ENCODE peak calls at places on chromosomes 4 and X, in ten cellular contexts. E is activated T-helper 1 cell treated with Interleukin-2 at 50 U/mL for 16 hours, P is HEK293T, Q is IMR-90, G is heart right ventricle, Z is dermis blood vessel endothelial cell, A is NCI-H446, B is LHCN-M2, F is KBM-7, T is AG08395. I is an unnamed sample.

GRCh38 chr4:152999376-153000067 is 63.4 kb downstream of the FHDC1 start:
- DNase-seq in E (no peak), P (no peak), Q (no peak), G (no peak), Z (no peak), A (peak; percentile 81), B (no peak), F (no peak), T (no peak), I (no peak)

GRCh38 chrX:37060999-37061398 is 52.8 kb downstream of the FAM47C start:
- DNase-seq in E (no peak), P (peak; percentile 31), Q (peak; percentile 41), G (no peak), Z (peak; percentile 61), A (peak; percentile 52), B (peak; percentile 49), F (peak; percentile 71), T (peak; percentile 4), I (peak; percentile 11)

GRCh38 chr4:23584024-23584423 is 305.8 kb downstream of the PPARGC1A start:
- DNase-seq in E (no peak), P (no peak), Q (no peak), G (no peak), Z (no peak), A (no peak), B (no peak), F (no peak), T (no peak), I (no peak)

GRCh38 chr4:18366762-18367358 is 345.3 kb upstream of the LCORL start:
- DNase-seq in E (no peak), P (no peak), Q (peak; percentile 6), G (no peak), Z (peak; percentile 71), A (peak; percentile 43), B (peak; percentile 2), F (peak; percentile 38), T (no peak), I (no peak)

GRCh38 chr4:81360722-81361121 is 111.0 kb downstream of the RASGEF1B start:
- DNase-seq in E (no peak), P (no peak), Q (peak; percentile 49), G (no peak), Z (no peak), A (no peak), B (peak; percentile 26), F (no peak), T (no peak), I (no peak)

GRCh38 chrX:153687121-153688039 is at the start of gene SLC6A8:
- DNase-seq in E (no peak), P (peak; percentile 75), Q (peak; percentile 44), G (peak; percentile 80), Z (peak; percentile 57), A (peak; percentile 76), B (peak; percentile 32), F (peak; percentile 58), T (peak; percentile 78), I (peak; percentile 67)

GRCh38 chr4:42398448-42399355 is 1.4 kb downstream of the SHISA3 start:
- DNase-seq in E (no peak), P (no peak), Q (no peak), G (no peak), Z (peak; percentile 44), A (no peak), B (no peak), F (no peak), T (no peak), I (no peak)

GRCh38 chr4:114694770-114695169 is 96.2 kb downstream of the UGT8 start:
- DNase-seq in E (no peak), P (peak; percentile 9), Q (peak; percentile 28), G (no peak), Z (peak; percentile 52), A (peak; percentile 61), B (peak; percentile 29), F (peak; percentile 54), T (peak; percentile 17), I (peak; percentile 74)

GRCh38 chrX:130770615-130771014 is 132.4 kb downstream of the ENOX2 start:
- DNase-seq in E (no peak), P (no peak), Q (peak; percentile 81), G (no peak), Z (peak; percentile 72), A (no peak), B (peak; percentile 80), F (no peak), T (peak; percentile 48), I (no peak)

GRCh38 chrX:148504412-148504950 is 4.1 kb downstream of the AFF2 start:
- DNase-seq in E (no peak), P (no peak), Q (no peak), G (no peak), Z (no peak), A (no peak), B (no peak), F (no peak), T (no peak), I (no peak)

GRCh38 chr4:25223770-25224375 is 10.0 kb upstream of the PI4K2B start:
- DNase-seq in E (no peak), P (no peak), Q (peak; percentile 22), G (no peak), Z (peak; percentile 63), A (no peak), B (peak; percentile 42), F (peak; percentile 53), T (no peak), I (no peak)

GRCh38 chr4:140719022-140719421 is 37.2 kb downstream of the TBC1D9 start:
- DNase-seq in E (no peak), P (no peak), Q (peak; percentile 72), G (no peak), Z (peak; percentile 71), A (no peak), B (peak; percentile 64), F (no peak), T (peak; percentile 50), I (no peak)

GRCh38 chr4:10083331-10083769 is 33.2 kb downstream of the WDR1 start:
- DNase-seq in E (no peak), P (no peak), Q (no peak), G (no peak), Z (no peak), A (no peak), B (no peak), F (no peak), T (no peak), I (no peak)

GRCh38 chr4:84849051-84849640 is 117.3 kb downstream of the WDFY3 start:
- DNase-seq in E (no peak), P (no peak), Q (no peak), G (no peak), Z (no peak), A (no peak), B (peak; percentile 63), F (no peak), T (no peak), I (no peak)

GRCh38 chr4:61468091-61468720 is 268.1 kb downstream of the ADGRL3 start:
- DNase-seq in E (no peak), P (no peak), Q (peak; percentile 58), G (no peak), Z (no peak), A (no peak), B (peak; percentile 77), F (no peak), T (no peak), I (peak; percentile 28)

GRCh38 chr4:61246003-61246402 is 45.9 kb downstream of the ADGRL3 start:
- DNase-seq in E (no peak), P (no peak), Q (no peak), G (no peak), Z (no peak), A (no peak), B (peak; percentile 13), F (no peak), T (no peak), I (no peak)

GRCh38 chrX:132648870-132649269 is 160.0 kb upstream of the MBNL3 start:
- DNase-seq in E (no peak), P (no peak), Q (peak; percentile 7), G (no peak), Z (no peak), A (no peak), B (no peak), F (no peak), T (peak; percentile 40), I (no peak)

GRCh38 chr4:109998867-109999303 is 86.2 kb downstream of the EGF start:
- DNase-seq in E (no peak), P (peak; percentile 50), Q (peak; percentile 61), G (no peak), Z (peak; percentile 82), A (peak; percentile 61), B (peak; percentile 66), F (peak; percentile 71), T (peak; percentile 63), I (peak; percentile 51)

GRCh38 chrX:404656-405055 is 17.9 kb upstream of the PPP2R3B start:
- DNase-seq in E (no peak), P (no peak), Q (no peak), G (no peak), Z (no peak), A (no peak), B (no peak), F (peak; percentile 26), T (no peak), I (peak; percentile 49)

I was measured in globus pallidus.